ENCODE peak calls at places on chromosomes 1 and 21, in ten cellular contexts. D, G, T, F, V, Z, M, L, X and A are unnamed samples. For H3K9me3, the result is how much of the 10 kb centered on the place peaks cover.

GRCh38 chr1:149963358-149963757 is 26.7 kb upstream of the MTMR11 start:
- DNase-seq in X (no peak), M (no peak), Z (no peak), V (no peak), L (no peak), T (no peak), F (no peak), D (no peak), G (no peak), A (no peak)

GRCh38 chr1:51624851-51625250 is 8.0 kb downstream of the OSBPL9 start:
- DNase-seq in L (no peak), T (no peak), F (no peak), V (no peak), Z (no peak), X (no peak), G (no peak), D (no peak), M (no peak), A (no peak)

GRCh38 chr1:99705385-99705784 is 59.5 kb downstream of the PALMD start:
- DNase-seq in T (no peak), G (no peak), L (peak), X (no peak), F (no peak), D (no peak), Z (no peak), M (no peak), V (no peak), A (no peak)

GRCh38 chr1:152525080-152525641 is 10.9 kb downstream of the CRCT1 start:
- DNase-seq in V (no peak), T (no peak), D (no peak), X (no peak), F (no peak), G (no peak), Z (no peak), L (no peak), M (no peak), A (no peak)

GRCh38 chr1:34165422-34165921 is 442 bp upstream of the CSMD2 start:
- DNase-seq in M (no peak), X (no peak), F (no peak), T (no peak), G (no peak), D (no peak), V (no peak), Z (no peak), L (no peak), A (no peak)

GRCh38 chr1:51555866-51556619 is 37.0 kb upstream of the EPS15 start:
- DNase-seq in V (no peak), X (no peak), T (no peak), F (no peak), Z (no peak), D (no peak), M (no peak), L (no peak), G (no peak), A (no peak)

GRCh38 chr21:41680444-41681335 is 86.2 kb downstream of the RIPK4 start:
- DNase-seq in Z (no peak), V (no peak), G (no peak), M (no peak), L (no peak), F (no peak), T (no peak), D (no peak), X (no peak), A (no peak)

GRCh38 chr1:208309771-208310170 is 65.6 kb upstream of the PLXNA2 start:
- DNase-seq in F (no peak), G (no peak), L (no peak), T (no peak), V (no peak), X (no peak), M (no peak), Z (no peak), D (no peak), A (no peak)

GRCh38 chr1:32240140-32240951 is 6.7 kb upstream of the FAM167B start:
- DNase-seq in M (no peak), V (peak), Z (peak), X (peak), G (peak), F (no peak), D (peak), T (peak), L (peak), A (peak)

GRCh38 chr1:19010503-19010902 is 54.0 kb upstream of the IFFO2 start:
- DNase-seq in F (no peak), L (no peak), T (peak), V (no peak), X (no peak), G (no peak), M (no peak), Z (no peak), D (no peak), A (no peak)

GRCh38 chr1:178352790-178353416 is 143.9 kb downstream of the CLEC20A start:
- DNase-seq in T (no peak), L (no peak), M (no peak), Z (no peak), F (no peak), X (no peak), D (no peak), G (no peak), V (no peak), A (no peak)

GRCh38 chr21:42406201-42406601 is 2.5 kb downstream of the UBASH3A start:
- DNase-seq in Z (no peak), F (no peak), L (no peak), G (peak), T (no peak), D (peak), X (no peak), V (no peak), M (no peak), A (peak)

GRCh38 chr1:197526736-197527371 is 248.4 kb downstream of the DENND1B start:
- DNase-seq in X (no peak), F (peak), D (peak), G (no peak), Z (no peak), M (no peak), V (no peak), T (no peak), L (peak), A (no peak)

GRCh38 chr1:161083743-161084084 is 5.6 kb downstream of the NECTIN4 start:
- DNase-seq in L (no peak), T (no peak), F (no peak), G (no peak), V (no peak), X (no peak), Z (no peak), D (no peak), M (no peak), A (no peak)
- H3K27ac ChIP-seq in L (no peak), T (no peak), F (peak), G (no peak), V (no peak), X (peak), Z (no peak), D (no peak), M (no peak), A (no peak)

GRCh38 chr1:2948751-2949680 is 72.3 kb upstream of the ACTRT2 start:
- DNase-seq in G (no peak), D (no peak), X (no peak), M (no peak), L (no peak), V (no peak), F (no peak), Z (no peak), T (no peak), A (no peak)
- H3K9me3 ChIP-seq in G (under half), D (under half), X (under half), M (under half), L (under half), V (under half), F (under half), Z (under half), T (under half), A (under half)

GRCh38 chr1:156462954-156463795 is 37.4 kb downstream of the MEF2D start:
- DNase-seq in X (no peak), D (no peak), T (no peak), F (no peak), V (no peak), M (no peak), L (no peak), G (no peak), Z (no peak), A (no peak)
- H3K27ac ChIP-seq in X (peak), D (no peak), T (no peak), F (no peak), V (peak), M (no peak), L (no peak), G (no peak), Z (no peak), A (no peak)

DNA sequence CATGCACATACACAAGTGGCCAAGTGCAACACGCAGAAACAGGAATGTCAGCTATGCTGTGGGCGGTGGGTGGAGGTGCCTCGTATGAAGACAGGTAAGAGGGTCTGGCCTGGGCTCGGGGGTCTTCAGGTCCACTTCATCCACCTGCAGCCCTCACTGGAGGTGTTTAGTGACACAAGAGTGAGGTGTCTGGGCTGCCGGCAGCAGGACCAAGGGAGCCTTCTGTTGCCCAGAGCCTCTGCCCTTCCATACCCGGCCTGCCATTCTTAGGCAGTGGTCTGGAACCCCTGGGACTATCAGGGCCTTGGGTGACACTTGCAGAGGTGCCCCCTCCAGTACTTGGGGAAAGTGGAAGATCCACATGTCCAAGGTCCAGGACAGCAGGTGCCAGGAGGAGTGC is 21.7 kb upstream of the ACTRT2 start:
- DNase-seq in M (no peak), T (no peak), X (no peak), V (peak), L (no peak), D (no peak), F (no peak), Z (no peak), G (no peak), A (no peak)
- H3K9me3 ChIP-seq in M (under half), T (under half), X (under half), V (under half), L (under half), D (under half), F (under half), Z (under half), G (under half), A (under half)

DNA sequence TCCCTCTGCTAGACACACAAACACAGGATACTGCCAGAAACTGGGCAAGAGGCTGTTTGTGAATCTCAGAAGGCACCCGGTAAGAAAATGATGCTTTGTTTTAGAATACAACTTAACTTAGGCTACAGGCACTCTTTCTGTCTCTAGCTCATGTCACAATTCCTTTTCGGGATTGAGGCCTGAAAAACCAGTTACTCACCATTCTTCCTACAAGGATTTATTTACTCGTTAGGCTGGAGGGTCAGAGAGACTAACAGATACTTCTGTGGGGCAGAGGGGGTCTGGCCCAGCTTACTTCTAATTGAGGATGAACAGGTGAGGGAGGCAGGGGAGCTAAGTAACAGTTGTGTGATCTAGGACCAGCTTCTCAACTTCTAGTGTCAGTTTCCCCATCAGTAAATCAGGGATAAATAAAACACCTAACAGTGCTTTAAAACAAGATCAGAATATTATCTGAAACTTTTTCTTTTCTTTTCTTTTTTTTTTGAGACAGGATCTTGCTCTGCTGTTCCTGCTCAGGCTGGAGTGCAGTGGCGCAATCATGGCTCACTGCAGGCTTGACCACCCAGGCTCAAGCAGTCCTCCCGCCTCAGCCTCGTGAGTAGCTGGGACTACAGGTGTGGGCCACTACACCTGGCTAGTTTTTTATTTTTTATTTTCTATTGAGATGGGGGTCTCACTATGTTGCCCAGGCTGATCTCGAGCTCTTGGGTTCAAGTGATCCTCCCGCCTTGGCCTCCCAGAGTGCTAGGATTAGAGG is 31.9 kb downstream of the NFYC start:
- DNase-seq in G (no peak), D (no peak), L (no peak), M (no peak), X (no peak), F (no peak), Z (no peak), T (no peak), V (no peak), A (no peak)
- H3K27ac ChIP-seq in G (no peak), D (no peak), L (no peak), M (no peak), X (no peak), F (no peak), Z (no peak), T (no peak), V (no peak), A (no peak)